ENCODE peak calls at places on chromosome 1, in five cellular contexts. P is DND-41, B is GM12878, A is mammary epithelial cell, G is PC-3. W is an unnamed sample.

GRCh38 chr1:207822602-207823451 is 71.0 kb downstream of the CD46 start:
- DNase-seq in G (peak), P (no peak), B (peak), A (no peak), W (peak)

GRCh38 chr1:237570530-237570929 is 320.2 kb downstream of the ZP4 start:
- DNase-seq in B (no peak), P (no peak), G (peak), A (no peak), W (no peak)

GRCh38 chr1:205270764-205271163 is 43.0 kb downstream of the TMCC2 start:
- DNase-seq in G (peak), B (no peak), P (no peak), A (peak), W (no peak)

GRCh38 chr1:235429143-235429542 is 61.9 kb downstream of the TBCE start:
- DNase-seq in G (peak), B (no peak), A (no peak), P (no peak), W (no peak)

GRCh38 chr1:53043271-53043670 is 18.7 kb upstream of the PODN start:
- DNase-seq in A (no peak), B (no peak), G (no peak), P (no peak), W (no peak)

GRCh38 chr1:240237305-240237721 is 145.6 kb downstream of the FMN2 start:
- DNase-seq in B (no peak), P (no peak), G (no peak), A (no peak), W (no peak)

GRCh38 chr1:99731384-99731783 is 35.1 kb downstream of the FRRS1 start:
- DNase-seq in P (no peak), G (peak), B (no peak), A (no peak), W (no peak)

GRCh38 chr1:242030071-242030470 is 31.2 kb upstream of the MAP1LC3C start:
- DNase-seq in A (peak), P (no peak), B (no peak), G (peak), W (no peak)

GRCh38 chr1:20787775-20788488 is 825 bp upstream of the HP1BP3 start:
- DNase-seq in B (no peak), P (no peak), A (no peak), G (peak), W (no peak)

GRCh38 chr1:153389394-153389793 is 1.5 kb downstream of the S100A8 start:
- DNase-seq in G (no peak), P (no peak), B (no peak), A (no peak), W (no peak)

GRCh38 chr1:70438529-70438928 is 27.5 kb downstream of the CTH start:
- DNase-seq in P (no peak), B (no peak), A (no peak), G (peak), W (no peak)

GRCh38 chr1:63718464-63719075 is 55.2 kb upstream of the ROR1 start:
- DNase-seq in B (no peak), A (no peak), P (no peak), G (no peak), W (peak)

GRCh38 chr1:94413311-94413710 is 4.9 kb upstream of the ABCD3 start:
- DNase-seq in A (no peak), G (no peak), B (no peak), P (no peak), W (no peak)

GRCh38 chr1:30538226-30538625 is 185.2 kb downstream of the MATN1 start:
- DNase-seq in B (no peak), P (no peak), G (no peak), A (no peak), W (no peak)

GRCh38 chr1:43781574-43781973 is 74.2 kb downstream of the ST3GAL3 start:
- DNase-seq in G (no peak), A (no peak), P (no peak), B (no peak), W (no peak)

GRCh38 chr1:183470147-183470960 is 1.9 kb upstream of the SMG7 start:
- DNase-seq in G (peak), A (peak), P (peak), B (peak), W (peak)

GRCh38 chr1:214470132-214470531 is 81.3 kb downstream of the PTPN14 start:
- DNase-seq in G (no peak), B (no peak), A (no peak), P (no peak), W (no peak)

GRCh38 chr1:74323937-74324473 is 88.8 kb downstream of the TNNI3K start:
- DNase-seq in G (no peak), B (no peak), A (no peak), P (no peak), W (no peak)

GRCh38 chr1:219927956-219928790 is at the start of gene SLC30A10:
- DNase-seq in G (no peak), B (no peak), P (no peak), A (peak), W (no peak)
- TF ChIP-seq EZH2 in G (no peak), B (no peak), P (no peak), A (peak), W (no peak)

DNA sequence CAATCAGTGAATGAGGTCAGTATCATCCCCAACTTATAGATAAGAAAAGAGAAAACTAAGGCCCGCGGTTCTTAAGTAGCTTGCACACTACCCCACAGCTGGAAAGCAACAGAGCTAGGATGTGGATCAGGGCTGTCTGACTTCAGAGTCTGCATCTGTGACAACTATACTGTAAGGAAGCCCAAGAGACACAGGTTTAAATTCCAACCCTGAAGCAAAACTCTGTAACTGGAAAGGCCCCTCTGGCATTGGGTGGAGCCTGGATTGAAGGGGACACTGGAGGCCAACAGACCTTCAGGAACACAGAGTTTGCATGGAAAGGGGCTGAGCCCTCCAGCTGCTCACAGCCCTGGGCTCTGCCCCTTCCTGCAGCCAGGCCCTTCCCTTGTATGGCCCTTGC is 40.2 kb downstream of the LGR6 start:
- DNase-seq in P (no peak), A (no peak), G (no peak), B (no peak), W (no peak)
- H3K4me2 ChIP-seq in P (no peak), A (no peak), G (no peak), B (no peak), W (no peak)

DNA sequence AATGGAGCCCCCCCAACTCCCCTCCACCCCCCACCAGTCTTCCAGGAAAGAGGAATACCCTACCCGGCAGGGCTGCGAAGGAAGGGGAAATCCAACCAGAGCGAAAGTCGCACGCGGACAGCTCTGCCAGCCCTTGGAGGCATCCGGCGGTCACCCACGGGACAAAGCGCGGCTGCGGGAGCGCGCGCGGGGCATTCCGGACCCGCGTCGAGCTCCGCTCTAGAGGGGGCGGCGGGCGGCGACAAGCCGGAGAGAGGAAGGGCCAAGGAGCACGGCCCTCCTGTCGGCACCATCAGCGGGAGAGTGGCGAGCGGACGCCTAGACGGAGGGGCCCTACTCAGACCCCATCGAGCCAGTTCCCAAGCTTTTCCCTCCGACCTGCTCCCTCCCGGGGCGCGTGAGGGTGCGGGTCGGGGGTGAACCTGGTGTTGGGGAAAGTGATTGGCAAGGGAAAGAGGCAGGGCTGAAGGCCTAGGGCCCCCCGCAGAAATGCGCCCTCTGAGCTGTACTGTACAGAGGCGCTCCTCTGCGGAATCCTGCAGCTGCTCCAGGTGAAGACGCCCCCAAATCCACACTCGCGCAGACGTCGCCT is 432 bp upstream of the RASSF5 start:
- DNase-seq in B (no peak), A (no peak), G (no peak), P (no peak), W (no peak)
- TF ChIP-seq EZH2 in B (no peak), A (no peak), G (no peak), P (no peak), W (no peak)

GRCh38 chr1:168224991-168225390 is 813 bp upstream of the SFT2D2 start:
- DNase-seq in G (no peak), P (no peak), B (no peak), A (no peak), W (no peak)

GRCh38 chr1:168225476-168226190 is at the start of gene SFT2D2:
- DNase-seq in G (peak), B (no peak), A (peak), P (peak), W (peak)

GRCh38 chr1:168230709-168231108 is 4.9 kb downstream of the SFT2D2 start:
- DNase-seq in A (no peak), P (no peak), B (no peak), G (peak), W (no peak)

GRCh38 chr1:168229893-168230292 is 4.1 kb downstream of the SFT2D2 start:
- DNase-seq in B (no peak), G (peak), A (peak), P (no peak), W (no peak)

GRCh38 chr1:168227620-168228019 is 1.8 kb downstream of the SFT2D2 start:
- DNase-seq in B (no peak), A (peak), P (no peak), G (peak), W (peak)
- H3K4me2 ChIP-seq in B (peak), A (peak), P (peak), G (peak), W (peak)

DNA sequence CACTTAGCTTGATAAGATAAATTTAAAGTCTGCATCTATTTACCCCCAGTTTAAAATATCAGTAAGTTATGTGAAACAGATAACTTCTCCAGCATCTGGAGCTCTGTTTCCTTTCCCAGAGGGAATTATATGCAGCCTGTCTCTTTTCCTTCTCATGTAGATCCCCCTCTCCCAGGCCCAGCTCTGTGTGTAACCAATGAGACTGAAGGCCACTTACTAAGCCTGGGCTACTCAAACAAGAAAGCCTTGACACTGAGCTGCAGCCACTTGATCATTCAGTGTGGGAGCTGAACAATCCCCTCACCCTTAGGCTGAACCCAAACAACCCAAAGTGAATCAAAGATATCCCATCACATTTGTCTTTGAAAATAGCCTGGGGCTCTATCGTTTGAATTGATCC is 383.9 kb downstream of the TGFB2 start:
- DNase-seq in B (no peak), G (no peak), P (no peak), A (no peak), W (no peak)
- TF ChIP-seq EZH2 in B (no peak), G (no peak), P (no peak), A (no peak), W (no peak)